ENCODE peak calls at places on chromosomes 3 and 15, in nine cellular contexts. H, N, Y, X, T, B, D, R and Q are unnamed samples.

GRCh38 chr3:50227390-50228183 is 8.4 kb upstream of the GNAI2 start:
- DNase-seq in H (peak), N (peak), Y (peak), X (peak), T (peak), B (peak), D (peak), R (no peak), Q (peak)

GRCh38 chr15:63901912-63902670 is 68.3 kb upstream of the HERC1 start:
- DNase-seq in H (no peak), N (no peak), Y (no peak), X (no peak), T (no peak), B (no peak), D (no peak), R (no peak), Q (no peak)

GRCh38 chr15:70461992-70462391 is 301.4 kb downstream of the UACA start:
- DNase-seq in H (no peak), N (no peak), Y (no peak), X (no peak), T (no peak), B (no peak), D (no peak), R (no peak), Q (no peak)

GRCh38 chr15:96170616-96171270 is 159.8 kb upstream of the NR2F2 start:
- DNase-seq in H (no peak), N (no peak), Y (no peak), X (no peak), T (no peak), B (no peak), D (no peak), R (no peak), Q (no peak)

GRCh38 chr3:79056498-79056897 is 711.3 kb downstream of the ROBO1 start:
- DNase-seq in H (no peak), N (no peak), Y (no peak), X (no peak), T (no peak), B (no peak), D (no peak), R (no peak), Q (no peak)

GRCh38 chr3:61894988-61895935 is 333.9 kb downstream of the PTPRG start:
- DNase-seq in H (peak), N (peak), Y (peak), X (peak), T (peak), B (no peak), D (no peak), R (peak), Q (peak)

GRCh38 chr15:74269362-74270035 is 33.4 kb downstream of the CCDC33 start:
- DNase-seq in H (no peak), N (no peak), Y (no peak), X (no peak), T (no peak), B (no peak), D (no peak), R (no peak), Q (no peak)

GRCh38 chr3:134392336-134392983 is 18.2 kb upstream of the AMOTL2 start:
- DNase-seq in H (peak), N (no peak), Y (peak), X (peak), T (no peak), B (no peak), D (no peak), R (peak), Q (no peak)

GRCh38 chr3:100225883-100226282 is 34.9 kb upstream of the TBC1D23 start:
- DNase-seq in H (no peak), N (no peak), Y (no peak), X (no peak), T (no peak), B (no peak), D (no peak), R (no peak), Q (no peak)

GRCh38 chr15:101088788-101089578 is 162.9 kb downstream of the CHSY1 start:
- DNase-seq in H (peak), N (peak), Y (peak), X (peak), T (peak), B (peak), D (peak), R (no peak), Q (peak)

GRCh38 chr3:149501524-149501923 is 27.0 kb downstream of the TM4SF4 start:
- DNase-seq in H (peak), N (no peak), Y (no peak), X (peak), T (no peak), B (no peak), D (no peak), R (no peak), Q (no peak)

GRCh38 chr3:111956449-111956848 is 22.4 kb upstream of the ABHD10 start:
- DNase-seq in H (no peak), N (no peak), Y (no peak), X (no peak), T (no peak), B (no peak), D (no peak), R (no peak), Q (no peak)

GRCh38 chr15:92149029-92149428 is 244.7 kb upstream of the ST8SIA2 start:
- DNase-seq in H (peak), N (no peak), Y (no peak), X (peak), T (no peak), B (no peak), D (no peak), R (no peak), Q (no peak)

GRCh38 chr15:93467327-93467726 is 378.3 kb upstream of the RGMA start:
- DNase-seq in H (no peak), N (peak), Y (peak), X (peak), T (peak), B (no peak), D (no peak), R (peak), Q (no peak)

GRCh38 chr3:98980915-98981596 is 79.6 kb upstream of the DCBLD2 start:
- DNase-seq in H (peak), N (no peak), Y (no peak), X (peak), T (peak), B (no peak), D (no peak), R (no peak), Q (no peak)

GRCh38 chr3:175336406-175337133 is 477.4 kb downstream of the NAALADL2 start:
- DNase-seq in H (no peak), N (no peak), Y (no peak), X (no peak), T (peak), B (no peak), D (no peak), R (no peak), Q (no peak)

GRCh38 chr3:20108869-20109268 is 68.6 kb downstream of the KAT2B start:
- DNase-seq in H (no peak), N (no peak), Y (no peak), X (no peak), T (peak), B (no peak), D (no peak), R (no peak), Q (no peak)

GRCh38 chr15:66730168-66731014 is 28.4 kb downstream of the SMAD6 start:
- DNase-seq in H (peak), N (no peak), Y (no peak), X (peak), T (peak), B (no peak), D (no peak), R (no peak), Q (no peak)

DNA sequence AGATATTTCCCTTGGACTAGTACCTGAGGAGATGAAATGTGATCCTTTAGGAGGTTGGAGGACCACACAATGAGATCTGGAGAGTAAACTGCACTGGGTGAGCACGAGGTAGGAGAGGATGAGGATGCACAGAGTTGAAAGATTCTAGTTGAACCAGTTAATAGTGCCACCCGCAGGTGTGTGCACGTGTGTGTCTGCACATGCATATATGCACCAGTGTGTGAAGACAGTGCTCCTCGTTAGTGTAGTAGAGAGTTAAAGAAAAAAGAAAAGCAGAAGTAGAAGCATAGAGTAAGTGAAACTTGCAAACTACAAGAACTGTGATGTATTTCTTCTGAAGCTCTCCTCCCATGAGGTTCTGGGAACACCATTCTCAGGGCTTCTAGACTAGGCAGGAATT is 8.4 kb downstream of the MED12L start:
- DNase-seq in H (no peak), N (no peak), Y (no peak), X (no peak), T (no peak), B (no peak), D (no peak), R (no peak), Q (no peak)
- TF ChIP-seq CTCF in H (no peak), N (no peak), Y (no peak), X (no peak), T (no peak), B (no peak), D (no peak), R (no peak), Q (no peak)

DNA sequence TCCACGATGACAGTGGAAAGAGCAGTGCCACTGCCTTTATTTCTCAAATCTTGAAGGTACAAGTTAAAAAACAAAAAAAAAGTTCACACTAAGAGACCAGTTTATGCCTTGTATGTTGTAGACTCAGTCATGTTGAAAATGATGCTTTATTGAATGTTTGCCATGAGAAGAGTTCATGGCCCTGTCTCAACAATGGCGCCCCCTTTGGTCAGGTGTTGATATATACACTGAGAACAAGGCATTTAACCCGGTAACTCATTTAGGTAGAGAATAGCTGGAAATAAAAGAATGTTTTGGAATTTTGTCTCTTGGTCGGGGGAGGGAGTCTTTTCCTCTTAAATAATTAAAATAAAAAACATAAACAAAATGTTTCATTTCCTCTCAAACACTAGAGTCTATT is 145.6 kb upstream of the SLC2A2 start:
- DNase-seq in H (no peak), N (no peak), Y (no peak), X (no peak), T (no peak), B (no peak), D (no peak), R (no peak), Q (no peak)
- TF ChIP-seq CTCF in H (no peak), N (peak), Y (no peak), X (peak), T (peak), B (peak), D (peak), R (no peak), Q (no peak)

GRCh38 chr3:46408853-46409252 is 1.8 kb downstream of the CCRL2 start:
- DNase-seq in H (no peak), N (no peak), Y (no peak), X (no peak), T (no peak), B (no peak), D (no peak), R (no peak), Q (no peak)
- TF ChIP-seq CTCF in H (no peak), N (no peak), Y (no peak), X (no peak), T (no peak), B (no peak), D (no peak), R (no peak), Q (no peak)

GRCh38 chr15:75760689-75761435 is 48.2 kb upstream of the CSPG4 start:
- DNase-seq in H (no peak), N (no peak), Y (no peak), X (no peak), T (no peak), B (no peak), D (no peak), R (no peak), Q (no peak)

GRCh38 chr15:75763137-75763611 is 50.5 kb upstream of the CSPG4 start:
- DNase-seq in H (no peak), N (no peak), Y (no peak), X (no peak), T (no peak), B (no peak), D (no peak), R (no peak), Q (no peak)

GRCh38 chr15:75761446-75762356 is 49.1 kb upstream of the CSPG4 start:
- DNase-seq in H (no peak), N (no peak), Y (no peak), X (no peak), T (no peak), B (no peak), D (no peak), R (no peak), Q (no peak)

GRCh38 chr15:75753145-75753544 is 40.5 kb upstream of the CSPG4 start:
- DNase-seq in H (no peak), N (no peak), Y (no peak), X (no peak), T (no peak), B (no peak), D (no peak), R (no peak), Q (no peak)

GRCh38 chr15:75758071-75758872 is 45.6 kb upstream of the CSPG4 start:
- DNase-seq in H (peak), N (peak), Y (peak), X (peak), T (peak), B (peak), D (peak), R (peak), Q (peak)
- TF ChIP-seq CTCF in H (peak), N (peak), Y (peak), X (peak), T (peak), B (peak), D (no peak), R (no peak), Q (peak)

GRCh38 chr3:126737527-126737926 is 33.5 kb downstream of the CHCHD6 start:
- DNase-seq in H (no peak), N (no peak), Y (no peak), X (no peak), T (no peak), B (no peak), D (no peak), R (no peak), Q (no peak)
- TF ChIP-seq CTCF in H (no peak), N (no peak), Y (no peak), X (peak), T (no peak), B (no peak), D (no peak), R (no peak), Q (no peak)

GRCh38 chr3:156819842-156820686 is 6.1 kb upstream of the LEKR1 start:
- DNase-seq in H (peak), N (no peak), Y (no peak), X (no peak), T (no peak), B (no peak), D (no peak), R (no peak), Q (no peak)
- TF ChIP-seq CTCF in H (no peak), N (no peak), Y (no peak), X (no peak), T (no peak), B (no peak), D (no peak), R (no peak), Q (no peak)

GRCh38 chr3:155618575-155618974 is 126.3 kb downstream of the PLCH1 start:
- DNase-seq in H (no peak), N (no peak), Y (no peak), X (no peak), T (no peak), B (no peak), D (no peak), R (no peak), Q (no peak)

GRCh38 chr3:155619118-155619915 is 125.6 kb downstream of the PLCH1 start:
- DNase-seq in H (no peak), N (no peak), Y (no peak), X (no peak), T (no peak), B (no peak), D (no peak), R (no peak), Q (no peak)

GRCh38 chr3:155611456-155611855 is 133.4 kb downstream of the PLCH1 start:
- DNase-seq in H (no peak), N (no peak), Y (no peak), X (no peak), T (no peak), B (no peak), D (no peak), R (no peak), Q (no peak)

DNA sequence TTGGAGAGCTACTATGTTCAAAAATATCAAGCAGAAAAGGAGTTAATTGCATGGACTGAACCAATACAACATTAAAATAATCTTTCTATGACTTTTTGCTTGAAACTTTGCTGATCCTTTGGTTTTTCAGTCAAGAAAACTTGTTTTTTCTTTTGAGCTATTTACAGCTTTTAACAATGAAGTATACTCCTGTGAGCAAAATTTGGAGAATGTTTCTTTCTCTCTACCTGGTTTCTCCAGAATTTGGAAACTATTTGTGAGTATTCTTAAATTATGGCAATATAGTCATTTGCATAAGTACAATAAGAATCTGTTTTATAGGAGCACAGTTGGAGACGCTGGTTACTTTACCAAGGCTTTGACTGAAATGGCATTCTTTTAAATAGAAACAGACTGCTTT is 127.5 kb downstream of the PLCH1 start:
- DNase-seq in H (no peak), N (no peak), Y (no peak), X (no peak), T (no peak), B (no peak), D (no peak), R (no peak), Q (no peak)
- TF ChIP-seq CTCF in H (no peak), N (no peak), Y (no peak), X (no peak), T (no peak), B (no peak), D (no peak), R (no peak), Q (no peak)

GRCh38 chr15:59180946-59181345 is 25.7 kb upstream of the LDHAL6B start:
- DNase-seq in H (peak), N (no peak), Y (no peak), X (no peak), T (no peak), B (peak), D (no peak), R (no peak), Q (no peak)

GRCh38 chr15:59186501-59186900 is 20.1 kb upstream of the LDHAL6B start:
- DNase-seq in H (peak), N (no peak), Y (no peak), X (peak), T (no peak), B (no peak), D (no peak), R (no peak), Q (no peak)

GRCh38 chr15:59189224-59189623 is 17.4 kb upstream of the LDHAL6B start:
- DNase-seq in H (no peak), N (no peak), Y (no peak), X (no peak), T (no peak), B (no peak), D (no peak), R (no peak), Q (no peak)

GRCh38 chr15:59190291-59190690 is 16.4 kb upstream of the LDHAL6B start:
- DNase-seq in H (peak), N (no peak), Y (no peak), X (no peak), T (no peak), B (no peak), D (no peak), R (no peak), Q (no peak)

GRCh38 chr15:59185725-59186124 is 20.9 kb upstream of the LDHAL6B start:
- DNase-seq in H (no peak), N (no peak), Y (no peak), X (no peak), T (no peak), B (no peak), D (no peak), R (no peak), Q (no peak)
- TF ChIP-seq CTCF in H (no peak), N (no peak), Y (no peak), X (no peak), T (peak), B (peak), D (no peak), R (no peak), Q (no peak)

GRCh38 chr3:45546636-45547201 is 47.8 kb upstream of the LIMD1 start:
- DNase-seq in H (no peak), N (no peak), Y (no peak), X (no peak), T (no peak), B (no peak), D (peak), R (no peak), Q (no peak)
- TF ChIP-seq CTCF in H (peak), N (peak), Y (peak), X (peak), T (peak), B (peak), D (peak), R (no peak), Q (no peak)